ENCODE peak calls at places on chromosomes 12 and 14, in five cellular contexts. K, W, X, P and T are unnamed samples.

GRCh38 chr14:23562822-23563472 is 4.6 kb downstream of the AP1G2 start:
- DNase-seq in W (no peak), P (peak; percentile 39), K (peak; percentile 56), X (peak; percentile 35), T (peak; percentile 70)

GRCh38 chr14:87955501-87955900 is 37.5 kb downstream of the GALC start:
- DNase-seq in P (no peak), X (no peak), K (no peak), W (no peak), T (no peak)

GRCh38 chr14:83874662-83875061 is 1655.3 kb upstream of the FLRT2 start:
- DNase-seq in K (peak; percentile 17), X (peak; percentile 10), P (no peak), W (no peak), T (no peak)

GRCh38 chr14:100069161-100069800 is 4.1 kb downstream of the EVL start:
- DNase-seq in K (no peak), X (no peak), W (no peak), P (no peak), T (no peak)

GRCh38 chr12:93921511-93921910 is 226.9 kb upstream of the PLXNC1 start:
- DNase-seq in W (no peak), K (no peak), P (no peak), X (no peak), T (no peak)

GRCh38 chr12:85182699-85183098 is 97.3 kb upstream of the ALX1 start:
- DNase-seq in W (no peak), X (peak; percentile 67), K (no peak), P (no peak), T (no peak)

GRCh38 chr12:101097829-101098580 is 112.0 kb downstream of the SLC5A8 start:
- DNase-seq in K (no peak), W (no peak), P (no peak), X (no peak), T (no peak)

GRCh38 chr12:125276567-125276966 is 211.3 kb downstream of the AACS start:
- DNase-seq in X (no peak), K (no peak), W (no peak), P (no peak), T (no peak)

GRCh38 chr12:75553865-75554555 is 42.6 kb upstream of the KRR1 start:
- DNase-seq in W (no peak), X (no peak), K (no peak), P (no peak), T (no peak)

GRCh38 chr14:39060818-39061437 is 42.1 kb downstream of the SEC23A start:
- DNase-seq in W (no peak), K (no peak), P (no peak), X (no peak), T (no peak)

GRCh38 chr12:1935242-1935641 is 16.8 kb upstream of the CACNA2D4 start:
- DNase-seq in X (no peak), K (no peak), P (no peak), W (no peak), T (no peak)

GRCh38 chr12:118689793-118690192 is 291.5 kb upstream of the SRRM4 start:
- DNase-seq in X (no peak), P (no peak), W (no peak), K (no peak), T (no peak)

GRCh38 chr14:96083667-96084320 is 44.6 kb downstream of the C14orf132 start:
- DNase-seq in X (no peak), K (no peak), W (no peak), P (no peak), T (no peak)

GRCh38 chr14:21197418-21198205 is 41.7 kb upstream of the OR5AU1 start:
- DNase-seq in W (no peak), P (no peak), K (no peak), X (no peak), T (no peak)

GRCh38 chr12:95506707-95507523 is 33.0 kb downstream of the METAP2 start:
- DNase-seq in W (no peak), X (no peak), K (peak; percentile 37), P (no peak), T (no peak)

GRCh38 chr12:82912406-82912805 is 225.7 kb downstream of the TMTC2 start:
- DNase-seq in K (peak; percentile 40), W (no peak), P (no peak), X (no peak), T (no peak)

GRCh38 chr12:79546461-79547043 is 144.2 kb downstream of the PAWR start:
- DNase-seq in X (peak; percentile 52), W (no peak), P (no peak), K (no peak), T (no peak)

GRCh38 chr12:116773276-116773731 is 35.2 kb downstream of the RNFT2 start:
- DNase-seq in P (no peak), K (peak; percentile 15), X (peak; percentile 17), W (peak; percentile 63), T (peak; percentile 57)

GRCh38 chr12:114743289-114743688 is 59.3 kb upstream of the TBX3 start:
- DNase-seq in X (no peak), K (no peak), W (no peak), P (no peak), T (no peak)

GRCh38 chr12:52179396-52179973 is 12.3 kb downstream of the KRT80 start:
- DNase-seq in W (no peak), K (no peak), X (peak; percentile 58), P (no peak), T (no peak)

GRCh38 chr12:46124848-46125619 is 134.7 kb upstream of the SCAF11 start:
- DNase-seq in K (peak; percentile 86), P (peak; percentile 20), X (peak; percentile 65), W (no peak), T (peak; percentile 81)

GRCh38 chr12:24838531-24838950 is 110.4 kb downstream of the BCAT1 start:
- DNase-seq in X (peak; percentile 78), W (no peak), P (no peak), K (peak; percentile 99), T (peak; percentile 95)

GRCh38 chr12:6961695-6962284 is 8.7 kb downstream of the PHB2 start:
- DNase-seq in P (peak; percentile 41), W (peak; percentile 73), X (peak; percentile 68), K (peak; percentile 77), T (peak; percentile 63)